ENCODE peak calls at places on chromosomes 5 and 9, in five cellular contexts. X, N, Q, H and W are unnamed samples.

GRCh38 chr9:133993635-133994253 is 1.6 kb upstream of the VAV2 start:
- DNase-seq in X (no peak), H (no peak), Q (no peak), N (no peak), W (no peak)

GRCh38 chr5:62214701-62215100 is 91.3 kb upstream of the KIF2A start:
- DNase-seq in X (no peak), N (no peak), H (no peak), Q (no peak), W (no peak)

GRCh38 chr9:125240649-125240999 is 519 bp downstream of the HSPA5 start:
- DNase-seq in H (no peak), Q (no peak), X (no peak), N (no peak), W (no peak)

GRCh38 chr9:129868571-129869486 is 33.6 kb downstream of the USP20 start:
- DNase-seq in X (no peak), H (no peak), N (no peak), Q (no peak), W (no peak)

GRCh38 chr5:38598296-38598993 is 42.0 kb upstream of the LIFR start:
- DNase-seq in X (no peak), H (no peak), N (no peak), Q (no peak), W (no peak)

GRCh38 chr9:35651964-35652828 is 1.5 kb upstream of the SIT1 start:
- DNase-seq in N (no peak), Q (no peak), H (no peak), X (no peak), W (no peak)

GRCh38 chr9:136690841-136691261 is 3.6 kb upstream of the AGPAT2 start:
- DNase-seq in X (peak), N (no peak), H (no peak), Q (no peak), W (no peak)

GRCh38 chr5:67085616-67086015 is 111.0 kb downstream of the CD180 start:
- DNase-seq in N (no peak), X (no peak), H (no peak), Q (no peak), W (no peak)

GRCh38 chr9:135282001-135282731 is 194.7 kb downstream of the OLFM1 start:
- DNase-seq in X (peak), H (peak), Q (peak), N (no peak), W (no peak)

GRCh38 chr9:81621785-81622243 is 67.5 kb downstream of the TLE1 start:
- DNase-seq in H (no peak), X (no peak), N (no peak), Q (no peak), W (no peak)

GRCh38 chr9:6761306-6761705 is 3.5 kb downstream of the KDM4C start:
- DNase-seq in H (no peak), X (no peak), Q (no peak), N (no peak), W (no peak)

GRCh38 chr5:169656125-169656990 is 19.3 kb downstream of the DOCK2 start:
- DNase-seq in X (peak), N (no peak), Q (no peak), H (no peak), W (no peak)

GRCh38 chr9:116007824-116008223 is 145.8 kb upstream of the PAPPA start:
- DNase-seq in Q (no peak), H (no peak), N (no peak), X (no peak), W (no peak)

GRCh38 chr5:132070460-132071337 is 2.9 kb upstream of the CSF2 start:
- DNase-seq in H (no peak), X (no peak), N (no peak), Q (no peak), W (no peak)

GRCh38 chr9:137022620-137023008 is 5.4 kb downstream of the ABCA2 start:
- DNase-seq in X (no peak), Q (no peak), N (no peak), H (no peak), W (no peak)

GRCh38 chr5:123382252-123382651 is 41.0 kb downstream of the CEP120 start:
- DNase-seq in Q (no peak), N (no peak), X (no peak), H (no peak), W (no peak)

GRCh38 chr5:30894811-30895210 is 298.7 kb upstream of the CDH6 start:
- DNase-seq in X (no peak), N (peak), Q (no peak), H (no peak), W (no peak)

GRCh38 chr9:88224938-88225337 is 86.7 kb upstream of the SPATA31C2 start:
- DNase-seq in H (no peak), N (no peak), X (no peak), Q (no peak), W (no peak)

GRCh38 chr9:115204827-115205506 is 87.0 kb upstream of the TNC start:
- DNase-seq in Q (no peak), H (no peak), N (peak), X (no peak), W (peak)

GRCh38 chr5:124902097-124902821 is 155.8 kb upstream of the ZNF608 start:
- DNase-seq in N (no peak), X (no peak), Q (peak), H (peak), W (no peak)

GRCh38 chr9:36461341-36461740 is 61.3 kb upstream of the RNF38 start:
- DNase-seq in H (no peak), N (no peak), Q (no peak), X (no peak), W (no peak)

GRCh38 chr5:94945656-94946055 is 327.2 kb downstream of the SLF1 start:
- DNase-seq in N (no peak), Q (no peak), H (no peak), X (peak), W (no peak)

GRCh38 chr9:93953492-93954435 is 1.4 kb downstream of the BARX1 start:
- DNase-seq in H (no peak), X (no peak), N (no peak), Q (no peak), W (no peak)

GRCh38 chr5:180959661-180960060 is 29.0 kb upstream of the BTNL3 start:
- DNase-seq in X (no peak), Q (no peak), H (no peak), N (no peak), W (no peak)

GRCh38 chr5:43121565-43122484 is 1.1 kb downstream of the ZNF131 start:
- DNase-seq in N (no peak), Q (peak), H (no peak), X (no peak), W (peak)

GRCh38 chr5:149829954-149830353 is 99.8 kb downstream of the PPARGC1B start:
- DNase-seq in N (no peak), H (peak), X (no peak), Q (no peak), W (no peak)

GRCh38 chr5:6504677-6505414 is 56.2 kb downstream of the UBE2QL1 start:
- DNase-seq in Q (peak), X (no peak), N (no peak), H (no peak), W (no peak)

GRCh38 chr5:142587354-142587965 is 98.4 kb downstream of the FGF1 start:
- DNase-seq in N (no peak), X (no peak), Q (no peak), H (peak), W (no peak)

GRCh38 chr9:13396418-13396817 is 116.9 kb upstream of the MPDZ start:
- DNase-seq in H (no peak), N (no peak), X (no peak), Q (no peak), W (no peak)

GRCh38 chr5:141514330-141515111 is 25.6 kb downstream of the PCDHGC5 start:
- DNase-seq in N (no peak), X (no peak), H (peak), Q (no peak), W (no peak)

GRCh38 chr9:108475813-108476212 is 380.0 kb downstream of the ACTL7B start:
- DNase-seq in X (no peak), Q (no peak), H (no peak), N (no peak), W (no peak)

GRCh38 chr5:139764250-139764791 is 31.3 kb upstream of the PSD2 start:
- DNase-seq in X (no peak), N (no peak), Q (peak), H (no peak), W (no peak)

GRCh38 chr9:124980434-124980833 is 39.6 kb upstream of the GOLGA1 start:
- DNase-seq in Q (no peak), H (no peak), N (no peak), X (no peak), W (no peak)

GRCh38 chr9:121498150-121498486 is 1.5 kb downstream of the GGTA1 start:
- DNase-seq in H (peak), N (peak), X (peak), Q (peak), W (peak)

GRCh38 chr9:134323741-134324358 is 2.4 kb upstream of the RXRA start:
- DNase-seq in X (peak), H (no peak), N (no peak), Q (no peak), W (no peak)

GRCh38 chr5:129110742-129111141 is 16.2 kb downstream of the ISOC1 start:
- DNase-seq in N (no peak), X (no peak), Q (no peak), H (no peak), W (no peak)

GRCh38 chr5:11619339-11620028 is 284.8 kb downstream of the CTNND2 start:
- DNase-seq in N (no peak), H (peak), Q (no peak), X (no peak), W (peak)

GRCh38 chr5:73796164-73797141 is 170.5 kb downstream of the ARHGEF28 start:
- DNase-seq in N (peak), Q (no peak), H (no peak), X (peak), W (peak)

GRCh38 chr5:8934455-8934854 is 611.4 kb downstream of the SEMA5A start:
- DNase-seq in X (no peak), N (no peak), H (no peak), Q (no peak), W (no peak)

GRCh38 chr5:172524573-172525021 is 70.3 kb upstream of the SH3PXD2B start:
- DNase-seq in Q (no peak), X (no peak), N (no peak), H (no peak), W (no peak)